ENCODE peak calls at places on chromosomes 11 and 22, in four cellular contexts. A is foreskin fibroblast, E is PC-9, P is AG10803. Q is an unnamed sample.

GRCh38 chr11:19307498-19307897 is 66.8 kb upstream of the E2F8 start:
- DNase-seq in A (no peak), E (no peak), P (no peak), Q (no peak)

GRCh38 chr11:27379449-27379848 is 16.4 kb upstream of the CCDC34 start:
- DNase-seq in A (no peak), E (no peak), P (no peak), Q (no peak)

GRCh38 chr11:129814244-129814992 is 1.2 kb upstream of the TMEM45B start:
- DNase-seq in A (no peak), E (no peak), P (no peak), Q (no peak)

GRCh38 chr11:19101803-19102520 is 15.0 kb upstream of the ZDHHC13 start:
- DNase-seq in A (no peak), E (peak; percentile 97), P (no peak), Q (no peak)

GRCh38 chr11:77113382-77114088 is 10.9 kb downstream of the OMP start:
- DNase-seq in A (peak; percentile 67), E (no peak), P (peak; percentile 28), Q (peak; percentile 70)

GRCh38 chr11:10456519-10456918 is 1.5 kb downstream of the AMPD3 start:
- DNase-seq in A (no peak), E (no peak), P (no peak), Q (peak; percentile 31)

GRCh38 chr11:65215441-65216076 is 33.8 kb downstream of the CAPN1 start:
- DNase-seq in A (no peak), E (peak; percentile 71), P (no peak), Q (no peak)

GRCh38 chr22:38305481-38306448 is 11.5 kb downstream of the CSNK1E start:
- DNase-seq in A (peak; percentile 47), E (peak; percentile 89), P (no peak), Q (peak; percentile 69)

GRCh38 chr11:27282141-27282590 is 80.8 kb downstream of the CCDC34 start:
- DNase-seq in A (peak; percentile 95), E (no peak), P (peak; percentile 93), Q (peak; percentile 98)

GRCh38 chr11:16982256-16982671 is 31.9 kb downstream of the PLEKHA7 start:
- DNase-seq in A (no peak), E (peak; percentile 74), P (no peak), Q (no peak)

GRCh38 chr22:47204002-47204979 is 441.8 kb downstream of the TBC1D22A start:
- DNase-seq in A (no peak), E (no peak), P (no peak), Q (no peak)

GRCh38 chr11:61889831-61890230 is 1.5 kb downstream of the FADS3 start:
- DNase-seq in A (no peak), E (no peak), P (no peak), Q (no peak)
- H3K4me3 ChIP-seq in A (peak overlapping the region; percentile 93), E (peak overlapping the region; percentile 94), P (peak overlapping the region; percentile 98), Q (no peak overlapping the region)

GRCh38 chr11:58675344-58676155 is 53.1 kb downstream of the CNTF start:
- DNase-seq in A (peak; percentile 84), E (peak; percentile 59), P (peak; percentile 56), Q (peak; percentile 77)
- TF ChIP-seq CTCF in A (peak; percentile 99), E (peak; percentile 97), P (peak; percentile 100), Q (peak; percentile 99)

GRCh38 chr11:58133329-58134076 is 8.2 kb upstream of the OR9I1 start:
- DNase-seq in A (no peak), E (no peak), P (no peak), Q (no peak)
- H3K4me3 ChIP-seq in A (no peak overlapping the region), E (no peak overlapping the region), P (no peak overlapping the region), Q (no peak overlapping the region)

GRCh38 chr11:73402834-73403185 is 26.6 kb downstream of the RELT start:
- DNase-seq in A (peak; percentile 43), E (no peak), P (no peak), Q (peak; percentile 55)
- TF ChIP-seq CTCF in A (peak; percentile 25), E (peak; percentile 33), P (peak; percentile 26), Q (peak; percentile 54)

GRCh38 chr22:31637375-31637937 is 24.6 kb downstream of the PISD start:
- DNase-seq in A (no peak), E (no peak), P (no peak), Q (no peak)
- H3K4me3 ChIP-seq in A (no peak overlapping the region), E (no peak overlapping the region), P (no peak overlapping the region), Q (no peak overlapping the region)

GRCh38 chr11:7892751-7893356 is 38.2 kb downstream of the OR10A6 start:
- DNase-seq in A (peak; percentile 80), E (peak; percentile 43), P (peak; percentile 70), Q (peak; percentile 83)
- TF ChIP-seq CTCF in A (peak; percentile 54), E (peak; percentile 73), P (peak; percentile 73), Q (peak; percentile 69)

DNA sequence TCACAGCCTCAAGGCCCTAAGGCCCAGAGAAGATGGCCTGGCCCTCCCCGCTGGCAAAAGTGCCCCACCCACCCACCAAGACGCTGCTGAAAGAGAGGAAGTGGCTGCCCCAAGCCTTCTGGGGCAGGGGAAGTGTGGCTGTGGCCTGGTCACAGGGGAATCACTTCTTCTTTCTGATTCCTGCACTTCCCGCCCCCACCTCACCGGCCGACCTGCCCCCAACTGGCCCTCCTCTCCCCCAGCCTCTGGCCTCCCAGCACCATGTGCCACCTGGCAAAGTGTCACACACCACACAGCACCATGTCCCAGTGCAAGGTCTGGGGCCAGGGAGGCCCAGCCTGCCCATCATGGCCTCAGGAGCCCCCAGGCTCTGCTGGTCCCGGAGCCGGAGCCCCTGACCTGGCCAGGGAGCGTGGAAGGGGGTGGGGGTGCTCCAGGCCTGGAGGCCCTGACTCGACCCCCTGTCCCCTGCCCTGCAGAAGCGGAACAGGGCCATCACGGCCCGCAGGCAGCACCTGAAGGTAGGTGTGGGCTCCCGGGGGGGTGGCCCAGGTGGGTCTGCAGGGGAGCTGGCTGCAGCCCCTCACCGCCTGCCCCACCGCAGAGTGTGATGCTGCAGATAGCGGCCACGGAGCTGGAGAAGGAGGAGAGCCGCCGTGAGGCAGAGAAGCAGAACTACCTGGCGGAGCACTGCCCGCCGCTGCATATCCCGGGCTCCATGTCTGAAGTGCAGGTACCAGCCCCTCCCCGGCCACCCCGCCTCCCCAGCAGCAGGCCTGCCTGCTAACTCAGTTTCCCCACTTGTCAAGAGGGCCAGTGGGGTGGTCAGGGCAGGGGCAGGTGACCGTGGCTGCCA is 1.4 kb downstream of the TNNI2 start:
- DNase-seq in A (no peak), E (no peak), P (no peak), Q (no peak)
- H3K4me3 ChIP-seq in A (no peak overlapping the region), E (no peak overlapping the region), P (no peak overlapping the region), Q (no peak overlapping the region)